ENCODE peak calls at places on chromosome X, in six cellular contexts. One of them, this sample, is unnamed.

GRCh38 chrX:23820235-23820782 is 37.3 kb downstream of the SAT1 start:
- DNase-seq in GM12892: no peak
- DNase-seq in HFFc6: peak
- DNase-seq in AG08395: no peak
- DNase-seq in EH: peak
- DNase-seq in ACHN: no peak
- DNase-seq in this sample: no peak

GRCh38 chrX:16239211-16239610 is 71.9 kb downstream of the MAGEB17 start:
- DNase-seq in GM12892: no peak
- DNase-seq in HFFc6: peak
- DNase-seq in AG08395: peak
- DNase-seq in EH: peak
- DNase-seq in ACHN: peak
- DNase-seq in this sample: peak

GRCh38 chrX:20498851-20499635 is 232.3 kb upstream of the RPS6KA3 start:
- DNase-seq in GM12892: no peak
- DNase-seq in HFFc6: no peak
- DNase-seq in AG08395: no peak
- DNase-seq in EH: peak
- DNase-seq in ACHN: no peak
- DNase-seq in this sample: no peak

GRCh38 chrX:3820170-3820569 is 106.7 kb upstream of the PRKX start:
- DNase-seq in GM12892: no peak
- DNase-seq in HFFc6: peak
- DNase-seq in AG08395: peak
- DNase-seq in EH: peak
- DNase-seq in ACHN: peak
- DNase-seq in this sample: peak

GRCh38 chrX:40527543-40527942 is 53.2 kb upstream of the ATP6AP2 start:
- DNase-seq in GM12892: no peak
- DNase-seq in HFFc6: no peak
- DNase-seq in AG08395: no peak
- DNase-seq in EH: no peak
- DNase-seq in ACHN: no peak
- DNase-seq in this sample: no peak

GRCh38 chrX:154332561-154332960 is 37.0 kb downstream of the TKTL1 start:
- DNase-seq in GM12892: no peak
- DNase-seq in HFFc6: no peak
- DNase-seq in AG08395: no peak
- DNase-seq in EH: no peak
- DNase-seq in ACHN: no peak
- DNase-seq in this sample: no peak

GRCh38 chrX:153981771-153982533 is 9.4 kb downstream of the TMEM187 start:
- DNase-seq in GM12892: no peak
- DNase-seq in HFFc6: no peak
- DNase-seq in AG08395: no peak
- DNase-seq in EH: no peak
- DNase-seq in ACHN: no peak
- DNase-seq in this sample: no peak

GRCh38 chrX:154730271-154730883 is 20.5 kb downstream of the GAB3 start:
- DNase-seq in GM12892: no peak
- DNase-seq in HFFc6: peak
- DNase-seq in AG08395: peak
- DNase-seq in EH: peak
- DNase-seq in ACHN: no peak
- DNase-seq in this sample: peak

GRCh38 chrX:123219916-123220315 is 35.8 kb downstream of the GRIA3 start:
- DNase-seq in GM12892: no peak
- DNase-seq in HFFc6: no peak
- DNase-seq in AG08395: no peak
- DNase-seq in EH: peak
- DNase-seq in ACHN: no peak
- DNase-seq in this sample: no peak

GRCh38 chrX:45850775-45851433 is 650.2 kb upstream of the DIPK2B start:
- DNase-seq in GM12892: no peak
- DNase-seq in HFFc6: no peak
- DNase-seq in AG08395: no peak
- DNase-seq in EH: peak
- DNase-seq in ACHN: peak
- DNase-seq in this sample: peak

GRCh38 chrX:2387614-2388239 is 113.0 kb downstream of the DHRSX start:
- DNase-seq in GM12892: no peak
- DNase-seq in HFFc6: no peak
- DNase-seq in AG08395: no peak
- DNase-seq in EH: peak
- DNase-seq in ACHN: no peak
- DNase-seq in this sample: no peak

GRCh38 chrX:8988456-8988855 is 45.5 kb downstream of the FAM9B start:
- DNase-seq in GM12892: no peak
- DNase-seq in HFFc6: peak
- DNase-seq in AG08395: peak
- DNase-seq in EH: peak
- DNase-seq in ACHN: no peak
- DNase-seq in this sample: peak

GRCh38 chrX:71996826-71997225 is 86.2 kb downstream of the NHSL2 start:
- DNase-seq in GM12892: no peak
- DNase-seq in HFFc6: peak
- DNase-seq in AG08395: peak
- DNase-seq in EH: peak
- DNase-seq in ACHN: no peak
- DNase-seq in this sample: no peak

GRCh38 chrX:136639506-136640176 is 8.3 kb upstream of the CD40LG start:
- DNase-seq in GM12892: no peak
- DNase-seq in HFFc6: peak
- DNase-seq in AG08395: no peak
- DNase-seq in EH: peak
- DNase-seq in ACHN: no peak
- DNase-seq in this sample: peak

GRCh38 chrX:56783450-56783831 is 54.4 kb downstream of the NBDY start:
- DNase-seq in GM12892: no peak
- DNase-seq in HFFc6: no peak
- DNase-seq in AG08395: peak
- DNase-seq in EH: no peak
- DNase-seq in ACHN: no peak
- DNase-seq in this sample: no peak

GRCh38 chrX:101260435-101260834 is 30.7 kb downstream of the TAF7L start:
- DNase-seq in GM12892: no peak
- DNase-seq in HFFc6: peak
- DNase-seq in AG08395: peak
- DNase-seq in EH: peak
- DNase-seq in ACHN: no peak
- DNase-seq in this sample: no peak

GRCh38 chrX:1164322-1165288 is 47.8 kb downstream of the CRLF2 start:
- DNase-seq in GM12892: no peak
- DNase-seq in HFFc6: no peak
- DNase-seq in AG08395: no peak
- DNase-seq in EH: peak
- DNase-seq in ACHN: no peak
- DNase-seq in this sample: no peak

This sample was measured in brain microvascular endothelial cell.